ENCODE peak calls at places on chromosomes 2 and 18, in five cellular contexts. T is foreskin fibroblast, W is IMR-90, M is AG04449, J is fibroblast of pulmonary artery. L is an unnamed sample.

GRCh38 chr2:46648141-46648742 is 168.9 kb downstream of the TMEM247 start:
- DNase-seq in J (peak), M (no peak), T (no peak), W (peak), L (no peak)

GRCh38 chr2:73841912-73842738 is 13.4 kb downstream of the STAMBP start:
- DNase-seq in J (no peak), M (no peak), T (no peak), W (no peak), L (no peak)

GRCh38 chr2:127906206-127906926 is 20.6 kb upstream of the AMMECR1L start:
- DNase-seq in W (no peak), J (no peak), T (no peak), M (no peak), L (no peak)

GRCh38 chr2:157785200-157785599 is 90.9 kb downstream of the ACVR1 start:
- DNase-seq in J (peak), M (no peak), T (peak), W (peak), L (no peak)

GRCh38 chr2:66693007-66693965 is 258.4 kb downstream of the MEIS1 start:
- DNase-seq in W (no peak), M (no peak), T (no peak), J (no peak), L (no peak)

GRCh38 chr2:119256574-119256921 is 32.9 kb downstream of the STEAP3 start:
- DNase-seq in M (no peak), W (no peak), T (no peak), J (no peak), L (no peak)

GRCh38 chr2:72148391-72148974 is 821 bp upstream of the CYP26B1 start:
- DNase-seq in W (no peak), J (no peak), T (peak), M (no peak), L (no peak)

GRCh38 chr2:183105402-183106134 is 18.7 kb upstream of the NUP35 start:
- DNase-seq in T (peak), J (no peak), M (no peak), W (peak), L (no peak)

GRCh38 chr2:69214898-69215297 is 172.1 kb downstream of the GFPT1 start:
- DNase-seq in W (peak), J (peak), M (no peak), T (peak), L (no peak)

GRCh38 chr18:58820251-58820650 is 44.4 kb upstream of the ZNF532 start:
- DNase-seq in W (no peak), T (no peak), M (no peak), J (no peak), L (no peak)

GRCh38 chr18:43571078-43571689 is 293.9 kb upstream of the SYT4 start:
- DNase-seq in J (peak), T (peak), W (peak), M (no peak), L (peak)

GRCh38 chr2:147416099-147416498 is 428.7 kb upstream of the ACVR2A start:
- DNase-seq in W (no peak), M (no peak), T (peak), J (no peak), L (no peak)

GRCh38 chr2:126449677-126450076 is 206.3 kb upstream of the GYPC start:
- DNase-seq in T (no peak), J (no peak), M (no peak), W (no peak), L (no peak)

GRCh38 chr2:175844169-175844568 is 157.9 kb downstream of the LNPK start:
- DNase-seq in T (peak), M (no peak), W (peak), J (peak), L (no peak)

GRCh38 chr2:55168221-55169154 is 63.6 kb downstream of the CLHC1 start:
- DNase-seq in J (peak), M (no peak), T (peak), W (peak), L (no peak)

GRCh38 chr2:1446281-1446680 is 33.0 kb downstream of the TPO start:
- DNase-seq in W (no peak), T (no peak), M (no peak), J (no peak), L (no peak)

GRCh38 chr18:55444496-55444895 is 143.5 kb downstream of the TCF4 start:
- DNase-seq in J (peak), M (no peak), W (no peak), T (no peak), L (no peak)

GRCh38 chr2:29115797-29116781 is 874 bp downstream of the CLIP4 start:
- DNase-seq in J (peak), M (peak), W (peak), T (peak), L (peak)

GRCh38 chr2:167771628-167772027 is 475.8 kb downstream of the STK39 start:
- DNase-seq in T (no peak), M (no peak), J (no peak), W (no peak), L (no peak)
- TF ChIP-seq CTCF in T (no peak), M (no peak), J (no peak), W (no peak), L (no peak)

GRCh38 chr2:120346667-120347358 is 877 bp downstream of the INHBB start:
- DNase-seq in W (peak), T (peak), M (peak), J (peak), L (no peak)
- H3K4me3 ChIP-seq in W (peak), T (peak), M (peak), J (peak), L (no peak)

GRCh38 chr2:180524458-180524857 is 455.9 kb upstream of the UBE2E3 start:
- DNase-seq in M (no peak), W (peak), J (no peak), T (peak), L (no peak)

GRCh38 chr2:180519276-180519675 is 461.1 kb upstream of the UBE2E3 start:
- DNase-seq in T (peak), W (peak), M (no peak), J (peak), L (no peak)

GRCh38 chr2:180520206-180520605 is 460.2 kb upstream of the UBE2E3 start:
- DNase-seq in T (peak), J (peak), M (no peak), W (peak), L (no peak)

GRCh38 chr2:180523629-180524340 is 456.6 kb upstream of the UBE2E3 start:
- DNase-seq in T (peak), J (peak), M (peak), W (peak), L (no peak)

DNA sequence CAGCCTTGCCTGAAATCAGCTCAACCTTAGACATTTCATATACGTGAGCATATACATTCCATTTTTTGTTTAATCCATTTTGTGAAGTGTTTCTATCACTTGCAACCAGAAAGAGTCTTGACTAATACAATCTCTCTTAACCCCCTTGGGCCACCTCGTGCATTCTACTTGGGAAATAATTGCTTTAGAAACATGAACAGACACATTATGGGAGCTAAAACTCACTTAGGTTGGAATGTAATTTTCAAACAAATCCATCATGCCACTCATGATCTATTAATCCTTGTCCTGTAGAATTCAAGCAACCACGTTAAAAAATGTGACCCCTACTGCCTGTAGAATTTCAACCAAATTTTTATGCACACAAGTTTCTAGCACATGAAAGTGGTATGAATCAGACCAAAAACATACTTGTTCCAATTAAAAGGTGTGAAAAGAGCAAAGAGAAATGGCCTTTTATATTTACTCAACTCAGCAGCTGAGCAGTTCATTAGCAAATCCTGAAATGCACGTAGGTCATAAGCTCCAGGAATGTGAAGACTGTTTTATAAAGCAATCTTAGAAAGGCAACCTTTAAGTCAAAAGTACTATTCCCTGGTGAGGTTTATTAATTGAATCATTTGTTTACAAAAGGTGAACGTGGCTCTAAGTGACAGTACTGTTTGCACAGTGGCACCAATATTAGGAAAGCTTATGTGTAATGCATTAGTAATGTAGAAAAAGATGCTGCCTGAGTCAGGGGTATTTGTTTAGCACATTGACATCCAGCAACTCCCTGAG is 459.4 kb upstream of the UBE2E3 start:
- DNase-seq in M (no peak), W (peak), T (peak), J (peak), L (no peak)
- TF ChIP-seq CTCF in M (no peak), W (no peak), T (no peak), J (no peak), L (no peak)

GRCh38 chr2:230738391-230738811 is 25.8 kb downstream of the CAB39 start:
- DNase-seq in J (peak), W (peak), T (peak), M (no peak), L (no peak)
- H3K4me3 ChIP-seq in J (no peak), W (no peak), T (no peak), M (no peak), L (no peak)

DNA sequence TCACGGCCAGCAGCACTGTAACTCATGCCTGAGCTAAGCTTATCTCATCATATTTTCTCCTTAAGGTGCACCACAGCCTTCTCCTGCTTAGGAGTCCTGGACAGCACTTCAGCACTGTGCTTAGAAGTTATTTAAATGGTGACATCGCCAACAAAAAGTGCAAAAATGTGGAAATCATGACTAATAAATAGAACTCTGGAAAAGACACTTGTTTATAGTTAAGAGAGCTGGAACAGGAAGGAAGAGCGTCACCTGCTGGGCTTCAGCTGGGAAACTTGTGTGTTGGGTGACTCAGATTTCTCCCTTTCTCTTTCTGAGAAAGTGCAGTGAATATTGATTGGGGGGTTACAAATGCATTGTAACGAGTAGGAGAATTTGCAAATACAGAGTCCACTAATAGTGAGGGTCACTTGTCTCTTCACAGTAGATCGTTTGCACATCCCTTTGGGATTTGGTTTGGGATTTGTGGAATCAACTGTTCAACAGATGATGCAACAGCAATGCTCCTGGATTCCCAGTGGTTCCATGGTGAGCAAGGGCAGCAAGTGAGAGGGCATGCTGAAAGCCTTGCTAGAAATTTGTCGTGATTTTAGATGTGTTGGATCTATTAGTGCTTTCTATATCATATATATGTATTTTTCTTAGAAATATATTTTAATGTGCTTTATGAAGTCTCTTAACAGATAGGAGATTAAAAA is 84.2 kb downstream of the DOK6 start:
- DNase-seq in J (peak), M (no peak), T (peak), W (peak), L (no peak)
- TF ChIP-seq CTCF in J (peak), M (no peak), T (peak), W (peak), L (no peak)

GRCh38 chr2:133235959-133236358 is 332.3 kb downstream of the NCKAP5 start:
- DNase-seq in J (no peak), W (peak), T (peak), M (no peak), L (no peak)

GRCh38 chr2:133240505-133241230 is 327.6 kb downstream of the NCKAP5 start:
- DNase-seq in J (no peak), W (peak), M (no peak), T (peak), L (no peak)

GRCh38 chr2:133241231-133241575 is 327.1 kb downstream of the NCKAP5 start:
- DNase-seq in W (peak), M (peak), J (no peak), T (peak), L (no peak)
- H3K4me3 ChIP-seq in W (peak), M (peak), J (no peak), T (peak), L (no peak)

DNA sequence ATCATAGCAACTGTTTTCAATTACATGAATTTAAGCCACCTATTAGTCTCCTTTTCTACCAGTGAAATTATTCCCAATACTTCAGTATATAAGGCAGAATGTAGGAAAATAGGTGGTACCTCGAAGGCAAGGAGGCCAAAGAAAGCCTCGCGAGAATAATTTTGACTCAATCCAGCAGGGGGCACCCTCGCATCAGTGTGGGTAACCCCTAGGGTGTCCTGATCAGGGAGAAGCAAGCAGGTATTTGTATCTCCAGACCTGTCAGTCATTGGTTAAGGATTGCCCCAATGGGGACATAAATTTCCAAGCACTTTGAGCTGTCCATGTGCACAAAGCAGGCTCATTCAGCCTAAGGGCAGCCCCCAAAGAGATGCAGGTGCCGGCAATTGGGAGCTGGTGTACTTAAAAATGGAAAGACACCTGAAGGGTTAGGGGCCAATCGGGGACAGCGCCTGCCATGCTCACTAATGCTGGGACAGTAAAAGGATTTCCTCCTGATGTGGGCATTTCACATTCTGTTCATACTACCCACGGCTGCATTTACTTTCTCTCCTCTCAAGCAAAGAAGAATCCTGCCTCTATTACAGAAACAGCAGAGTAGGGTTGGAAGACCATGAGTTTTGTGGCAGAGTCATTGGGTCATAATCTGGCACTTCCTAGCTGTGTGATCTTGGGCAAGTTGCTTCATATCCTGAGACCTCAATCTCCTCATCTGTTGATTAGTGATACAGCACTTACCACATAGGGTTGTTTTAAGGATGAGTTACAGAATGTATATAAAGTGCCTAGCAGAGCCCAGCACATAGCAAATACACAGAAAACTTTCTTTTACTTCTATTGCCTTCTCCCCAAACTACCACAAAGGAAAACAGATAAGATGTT is 136.1 kb downstream of the ICOS start:
- DNase-seq in W (no peak), J (peak), M (no peak), T (peak), L (no peak)
- TF ChIP-seq CTCF in W (peak), J (peak), M (no peak), T (peak), L (peak)

DNA sequence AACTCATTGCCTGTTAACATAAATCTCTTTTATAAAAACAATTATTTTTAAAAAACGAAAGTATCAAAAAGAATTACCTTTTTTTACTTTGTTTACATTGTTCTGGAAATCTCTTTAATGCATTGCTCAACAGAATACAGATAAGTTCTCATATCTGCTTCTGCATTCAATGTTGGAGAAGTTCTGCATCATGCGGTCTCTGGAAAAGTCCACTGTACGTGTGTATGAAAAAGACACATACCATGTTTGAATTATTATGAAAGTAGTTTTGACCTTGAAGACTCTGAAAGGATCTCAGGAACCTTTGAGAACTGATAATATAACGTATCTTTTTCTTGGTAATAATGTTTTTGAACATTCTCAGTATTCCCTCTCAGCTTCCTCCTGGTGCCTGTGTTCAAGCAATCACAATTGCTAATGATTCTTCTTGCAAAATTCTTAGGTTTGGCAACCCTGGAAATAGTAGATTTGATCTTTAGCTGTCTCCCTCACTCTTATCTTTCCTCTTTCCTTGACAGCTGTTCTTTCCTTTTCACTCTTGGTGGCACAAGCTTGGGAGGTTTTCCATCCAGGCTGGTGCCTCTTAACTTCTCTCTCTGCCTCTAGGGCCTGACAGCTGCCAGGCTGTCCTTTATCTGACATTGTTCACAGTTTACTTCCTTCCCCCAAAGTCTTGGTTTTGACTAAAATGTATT is 12.4 kb upstream of the IL1R1 start:
- DNase-seq in W (no peak), M (no peak), J (no peak), T (no peak), L (no peak)
- H3K4me3 ChIP-seq in W (no peak), M (no peak), J (no peak), T (no peak), L (no peak)

GRCh38 chr18:80197490-80197889 is 49.8 kb downstream of the PARD6G start:
- DNase-seq in M (no peak), T (no peak), W (peak), J (no peak), L (no peak)
- TF ChIP-seq CTCF in M (no peak), T (no peak), W (no peak), J (no peak), L (no peak)